ENCODE peak calls at places on chromosomes 4 and X, in five cellular contexts. One of them, this sample, is unnamed.

GRCh38 chrX:67700607-67701006 is 156.8 kb downstream of the AR start:
- DNase-seq in lung: no peak
- DNase-seq in colonic mucosa: no peak
- DNase-seq in sigmoid colon: no peak
- DNase-seq in right lobe of liver: no peak
- DNase-seq in this sample: no peak

GRCh38 chr4:26048378-26048882 is 134.4 kb downstream of the SMIM20 start:
- DNase-seq in lung: peak
- DNase-seq in colonic mucosa: peak
- DNase-seq in sigmoid colon: peak
- DNase-seq in right lobe of liver: no peak
- DNase-seq in this sample: no peak

GRCh38 chr4:106628616-106629606 is 260.3 kb upstream of the GIMD1 start:
- DNase-seq in lung: no peak
- DNase-seq in colonic mucosa: no peak
- DNase-seq in sigmoid colon: no peak
- DNase-seq in right lobe of liver: no peak
- DNase-seq in this sample: no peak

GRCh38 chr4:145390566-145390965 is 91.1 kb upstream of the SMAD1 start:
- DNase-seq in lung: no peak
- DNase-seq in colonic mucosa: no peak
- DNase-seq in sigmoid colon: no peak
- DNase-seq in right lobe of liver: no peak
- DNase-seq in this sample: no peak

GRCh38 chrX:118756111-118756510 is 28.7 kb downstream of the IL13RA1 start:
- DNase-seq in lung: no peak
- DNase-seq in colonic mucosa: no peak
- DNase-seq in sigmoid colon: no peak
- DNase-seq in right lobe of liver: no peak
- DNase-seq in this sample: no peak

GRCh38 chrX:16882188-16882587 is 12.0 kb upstream of the RBBP7 start:
- DNase-seq in lung: no peak
- DNase-seq in colonic mucosa: peak
- DNase-seq in sigmoid colon: no peak
- DNase-seq in right lobe of liver: peak
- DNase-seq in this sample: no peak

GRCh38 chrX:3136161-3136961 is 95.1 kb downstream of the ARSF start:
- DNase-seq in lung: peak
- DNase-seq in colonic mucosa: no peak
- DNase-seq in sigmoid colon: no peak
- DNase-seq in right lobe of liver: no peak
- DNase-seq in this sample: no peak

GRCh38 chrX:155068165-155068564 is 2.8 kb downstream of the CMC4 start:
- DNase-seq in lung: no peak
- DNase-seq in colonic mucosa: no peak
- DNase-seq in sigmoid colon: no peak
- DNase-seq in right lobe of liver: no peak
- DNase-seq in this sample: no peak

GRCh38 chr4:88761861-88762523 is 64.4 kb upstream of the NAP1L5 start:
- DNase-seq in lung: no peak
- DNase-seq in colonic mucosa: no peak
- DNase-seq in sigmoid colon: no peak
- DNase-seq in right lobe of liver: no peak
- DNase-seq in this sample: no peak

GRCh38 chr4:147118523-147118922 is 172.9 kb upstream of the TTC29 start:
- DNase-seq in lung: no peak
- DNase-seq in colonic mucosa: no peak
- DNase-seq in sigmoid colon: no peak
- DNase-seq in right lobe of liver: no peak
- DNase-seq in this sample: no peak

GRCh38 chr4:147122697-147123472 is 177.2 kb upstream of the TTC29 start:
- DNase-seq in lung: no peak
- DNase-seq in colonic mucosa: no peak
- DNase-seq in sigmoid colon: no peak
- DNase-seq in right lobe of liver: no peak
- DNase-seq in this sample: no peak

GRCh38 chr4:147117400-147117799 is 171.7 kb upstream of the TTC29 start:
- DNase-seq in lung: no peak
- DNase-seq in colonic mucosa: no peak
- DNase-seq in sigmoid colon: no peak
- DNase-seq in right lobe of liver: no peak
- DNase-seq in this sample: no peak
- H3K27ac ChIP-seq in lung: no peak
- H3K27ac ChIP-seq in colonic mucosa: no peak
- H3K27ac ChIP-seq in sigmoid colon: peak
- H3K27ac ChIP-seq in right lobe of liver: no peak
- H3K27ac ChIP-seq in this sample: no peak

GRCh38 chrX:43862434-43862833 is 19.8 kb downstream of the MAOB start:
- DNase-seq in lung: no peak
- DNase-seq in colonic mucosa: no peak
- DNase-seq in sigmoid colon: no peak
- DNase-seq in right lobe of liver: no peak
- DNase-seq in this sample: no peak
- H3K27ac ChIP-seq in lung: no peak
- H3K27ac ChIP-seq in colonic mucosa: no peak
- H3K27ac ChIP-seq in sigmoid colon: no peak
- H3K27ac ChIP-seq in right lobe of liver: peak
- H3K27ac ChIP-seq in this sample: no peak

GRCh38 chr4:53644607-53645006 is 53.3 kb upstream of the LNX1 start:
- DNase-seq in lung: peak
- DNase-seq in colonic mucosa: peak
- DNase-seq in sigmoid colon: no peak
- DNase-seq in right lobe of liver: peak
- DNase-seq in this sample: no peak
- H3K27ac ChIP-seq in lung: no peak
- H3K27ac ChIP-seq in colonic mucosa: peak
- H3K27ac ChIP-seq in sigmoid colon: no peak
- H3K27ac ChIP-seq in right lobe of liver: peak
- H3K27ac ChIP-seq in this sample: no peak

GRCh38 chr4:108772402-108772801 is 9.5 kb upstream of the ETNPPL start:
- DNase-seq in lung: no peak
- DNase-seq in colonic mucosa: no peak
- DNase-seq in sigmoid colon: no peak
- DNase-seq in right lobe of liver: peak
- DNase-seq in this sample: no peak
- H3K27ac ChIP-seq in lung: no peak
- H3K27ac ChIP-seq in colonic mucosa: no peak
- H3K27ac ChIP-seq in sigmoid colon: no peak
- H3K27ac ChIP-seq in right lobe of liver: peak
- H3K27ac ChIP-seq in this sample: no peak

GRCh38 chr4:147136308-147136707 is 190.6 kb upstream of the TTC29 start:
- DNase-seq in lung: no peak
- DNase-seq in colonic mucosa: no peak
- DNase-seq in sigmoid colon: no peak
- DNase-seq in right lobe of liver: no peak
- DNase-seq in this sample: no peak

GRCh38 chr4:147138171-147138570 is 192.5 kb upstream of the TTC29 start:
- DNase-seq in lung: no peak
- DNase-seq in colonic mucosa: no peak
- DNase-seq in sigmoid colon: no peak
- DNase-seq in right lobe of liver: no peak
- DNase-seq in this sample: no peak

GRCh38 chr4:147137280-147137679 is 191.6 kb upstream of the TTC29 start:
- DNase-seq in lung: no peak
- DNase-seq in colonic mucosa: no peak
- DNase-seq in sigmoid colon: no peak
- DNase-seq in right lobe of liver: no peak
- DNase-seq in this sample: no peak

GRCh38 chr4:147136783-147137182 is 191.1 kb upstream of the TTC29 start:
- DNase-seq in lung: no peak
- DNase-seq in colonic mucosa: no peak
- DNase-seq in sigmoid colon: no peak
- DNase-seq in right lobe of liver: no peak
- DNase-seq in this sample: no peak

GRCh38 chr4:147134536-147135210 is 189.0 kb upstream of the TTC29 start:
- DNase-seq in lung: no peak
- DNase-seq in colonic mucosa: no peak
- DNase-seq in sigmoid colon: no peak
- DNase-seq in right lobe of liver: no peak
- DNase-seq in this sample: no peak
- H3K27ac ChIP-seq in lung: no peak
- H3K27ac ChIP-seq in colonic mucosa: no peak
- H3K27ac ChIP-seq in sigmoid colon: no peak
- H3K27ac ChIP-seq in right lobe of liver: no peak
- H3K27ac ChIP-seq in this sample: no peak

GRCh38 chr4:184550476-184550875 is 76.1 kb upstream of the IRF2 start:
- DNase-seq in lung: no peak
- DNase-seq in colonic mucosa: no peak
- DNase-seq in sigmoid colon: no peak
- DNase-seq in right lobe of liver: no peak
- DNase-seq in this sample: no peak

GRCh38 chr4:184544711-184545409 is 70.5 kb upstream of the IRF2 start:
- DNase-seq in lung: no peak
- DNase-seq in colonic mucosa: no peak
- DNase-seq in sigmoid colon: no peak
- DNase-seq in right lobe of liver: no peak
- DNase-seq in this sample: no peak

GRCh38 chr4:184553891-184554290 is 79.5 kb upstream of the IRF2 start:
- DNase-seq in lung: no peak
- DNase-seq in colonic mucosa: no peak
- DNase-seq in sigmoid colon: no peak
- DNase-seq in right lobe of liver: no peak
- DNase-seq in this sample: no peak

GRCh38 chr4:184548321-184548650 is 73.9 kb upstream of the IRF2 start:
- DNase-seq in lung: no peak
- DNase-seq in colonic mucosa: no peak
- DNase-seq in sigmoid colon: no peak
- DNase-seq in right lobe of liver: no peak
- DNase-seq in this sample: no peak

GRCh38 chr4:184548651-184549341 is 74.4 kb upstream of the IRF2 start:
- DNase-seq in lung: no peak
- DNase-seq in colonic mucosa: peak
- DNase-seq in sigmoid colon: no peak
- DNase-seq in right lobe of liver: peak
- DNase-seq in this sample: no peak
- H3K27ac ChIP-seq in lung: no peak
- H3K27ac ChIP-seq in colonic mucosa: peak
- H3K27ac ChIP-seq in sigmoid colon: no peak
- H3K27ac ChIP-seq in right lobe of liver: peak
- H3K27ac ChIP-seq in this sample: no peak

GRCh38 chr4:140152015-140152703 is 1.8 kb downstream of the MAML3 start:
- DNase-seq in lung: peak
- DNase-seq in colonic mucosa: peak
- DNase-seq in sigmoid colon: peak
- DNase-seq in right lobe of liver: peak
- DNase-seq in this sample: peak
- H3K27ac ChIP-seq in lung: peak
- H3K27ac ChIP-seq in colonic mucosa: peak
- H3K27ac ChIP-seq in sigmoid colon: peak
- H3K27ac ChIP-seq in right lobe of liver: peak
- H3K27ac ChIP-seq in this sample: peak

GRCh38 chrX:65677954-65678469 is 10.6 kb downstream of the MSN start:
- DNase-seq in lung: no peak
- DNase-seq in colonic mucosa: no peak
- DNase-seq in sigmoid colon: peak
- DNase-seq in right lobe of liver: no peak
- DNase-seq in this sample: no peak
- H3K27ac ChIP-seq in lung: peak
- H3K27ac ChIP-seq in colonic mucosa: peak
- H3K27ac ChIP-seq in sigmoid colon: peak
- H3K27ac ChIP-seq in right lobe of liver: peak
- H3K27ac ChIP-seq in this sample: peak

This sample was measured in substantia nigra.